ENCODE peak calls at places on chromosomes 5 and 9, in eight cellular contexts. One of them, this sample, is unnamed.

GRCh38 chr9:37476930-37477329 is 8.8 kb upstream of the POLR1E start:
- DNase-seq in ovary: no peak
- DNase-seq in adrenal gland: no peak
- DNase-seq in heart right ventricle: no peak
- DNase-seq in epithelial cell of esophagus: no peak
- DNase-seq in GM20000: no peak
- DNase-seq in keratinocyte: no peak
- DNase-seq in GM12865: no peak
- DNase-seq in this sample: no peak

GRCh38 chr5:119340597-119341218 is 15.1 kb upstream of the TNFAIP8 start:
- DNase-seq in ovary: no peak
- DNase-seq in adrenal gland: no peak
- DNase-seq in heart right ventricle: no peak
- DNase-seq in epithelial cell of esophagus: no peak
- DNase-seq in GM20000: peak
- DNase-seq in keratinocyte: no peak
- DNase-seq in GM12865: peak
- DNase-seq in this sample: no peak

GRCh38 chr9:73210886-73211285 is 59.2 kb downstream of the ANXA1 start:
- DNase-seq in ovary: no peak
- DNase-seq in adrenal gland: no peak
- DNase-seq in heart right ventricle: no peak
- DNase-seq in epithelial cell of esophagus: no peak
- DNase-seq in GM20000: no peak
- DNase-seq in keratinocyte: no peak
- DNase-seq in GM12865: no peak
- DNase-seq in this sample: no peak

GRCh38 chr5:71663570-71663969 is 55.5 kb upstream of the CARTPT start:
- DNase-seq in ovary: no peak
- DNase-seq in adrenal gland: no peak
- DNase-seq in heart right ventricle: no peak
- DNase-seq in epithelial cell of esophagus: no peak
- DNase-seq in GM20000: no peak
- DNase-seq in keratinocyte: no peak
- DNase-seq in GM12865: no peak
- DNase-seq in this sample: no peak

GRCh38 chr5:170896779-170897178 is 35.0 kb downstream of the RANBP17 start:
- DNase-seq in ovary: no peak
- DNase-seq in adrenal gland: no peak
- DNase-seq in heart right ventricle: peak
- DNase-seq in epithelial cell of esophagus: peak
- DNase-seq in GM20000: peak
- DNase-seq in keratinocyte: no peak
- DNase-seq in GM12865: no peak
- DNase-seq in this sample: no peak

GRCh38 chr5:135724475-135725065 is 109.9 kb upstream of the SLC25A48 start:
- DNase-seq in ovary: no peak
- DNase-seq in adrenal gland: no peak
- DNase-seq in heart right ventricle: no peak
- DNase-seq in epithelial cell of esophagus: no peak
- DNase-seq in GM20000: no peak
- DNase-seq in keratinocyte: no peak
- DNase-seq in GM12865: no peak
- DNase-seq in this sample: no peak

GRCh38 chr9:126661521-126662251 is 48.0 kb downstream of the LMX1B start:
- DNase-seq in ovary: no peak
- DNase-seq in adrenal gland: no peak
- DNase-seq in heart right ventricle: no peak
- DNase-seq in epithelial cell of esophagus: peak
- DNase-seq in GM20000: no peak
- DNase-seq in keratinocyte: peak
- DNase-seq in GM12865: no peak
- DNase-seq in this sample: no peak

GRCh38 chr9:20380546-20380945 is 241.8 kb downstream of the MLLT3 start:
- DNase-seq in ovary: no peak
- DNase-seq in adrenal gland: no peak
- DNase-seq in heart right ventricle: no peak
- DNase-seq in epithelial cell of esophagus: no peak
- DNase-seq in GM20000: no peak
- DNase-seq in keratinocyte: no peak
- DNase-seq in GM12865: no peak
- DNase-seq in this sample: no peak

GRCh38 chr9:117414906-117415583 is at the start of gene ASTN2:
- DNase-seq in ovary: no peak
- DNase-seq in adrenal gland: peak
- DNase-seq in heart right ventricle: peak
- DNase-seq in epithelial cell of esophagus: no peak
- DNase-seq in GM20000: peak
- DNase-seq in keratinocyte: no peak
- DNase-seq in GM12865: no peak
- DNase-seq in this sample: no peak

GRCh38 chr5:10700516-10700915 is 60.5 kb downstream of the DAP start:
- DNase-seq in ovary: no peak
- DNase-seq in adrenal gland: no peak
- DNase-seq in heart right ventricle: no peak
- DNase-seq in epithelial cell of esophagus: no peak
- DNase-seq in GM20000: no peak
- DNase-seq in keratinocyte: no peak
- DNase-seq in GM12865: no peak
- DNase-seq in this sample: no peak

GRCh38 chr9:120291050-120291449 is 288.9 kb downstream of the CDK5RAP2 start:
- DNase-seq in ovary: no peak
- DNase-seq in adrenal gland: no peak
- DNase-seq in heart right ventricle: no peak
- DNase-seq in epithelial cell of esophagus: no peak
- DNase-seq in GM20000: no peak
- DNase-seq in keratinocyte: no peak
- DNase-seq in GM12865: no peak
- DNase-seq in this sample: no peak

GRCh38 chr5:53972314-53972713 is 338.1 kb downstream of the ARL15 start:
- DNase-seq in ovary: no peak
- DNase-seq in adrenal gland: no peak
- DNase-seq in heart right ventricle: no peak
- DNase-seq in epithelial cell of esophagus: no peak
- DNase-seq in GM20000: no peak
- DNase-seq in keratinocyte: no peak
- DNase-seq in GM12865: no peak
- DNase-seq in this sample: no peak

GRCh38 chr5:139982157-139982974 is 60.7 kb downstream of the NRG2 start:
- DNase-seq in ovary: peak
- DNase-seq in adrenal gland: peak
- DNase-seq in heart right ventricle: no peak
- DNase-seq in epithelial cell of esophagus: peak
- DNase-seq in GM20000: no peak
- DNase-seq in keratinocyte: peak
- DNase-seq in GM12865: no peak
- DNase-seq in this sample: no peak

GRCh38 chr5:171989946-171990712 is 16.3 kb downstream of the FBXW11 start:
- DNase-seq in ovary: no peak
- DNase-seq in adrenal gland: no peak
- DNase-seq in heart right ventricle: no peak
- DNase-seq in epithelial cell of esophagus: peak
- DNase-seq in GM20000: no peak
- DNase-seq in keratinocyte: no peak
- DNase-seq in GM12865: no peak
- DNase-seq in this sample: no peak

GRCh38 chr9:121312169-121312568 is 44.2 kb downstream of the GSN start:
- DNase-seq in ovary: no peak
- DNase-seq in adrenal gland: no peak
- DNase-seq in heart right ventricle: no peak
- DNase-seq in epithelial cell of esophagus: no peak
- DNase-seq in GM20000: no peak
- DNase-seq in keratinocyte: no peak
- DNase-seq in GM12865: no peak
- DNase-seq in this sample: no peak

GRCh38 chr5:157575096-157575872 is at the start of gene ADAM19:
- DNase-seq in ovary: peak
- DNase-seq in adrenal gland: peak
- DNase-seq in heart right ventricle: peak
- DNase-seq in epithelial cell of esophagus: peak
- DNase-seq in GM20000: peak
- DNase-seq in keratinocyte: no peak
- DNase-seq in GM12865: peak
- DNase-seq in this sample: peak

GRCh38 chr9:133517711-133518110 is 7.0 kb downstream of the MYMK start:
- DNase-seq in ovary: no peak
- DNase-seq in adrenal gland: no peak
- DNase-seq in heart right ventricle: no peak
- DNase-seq in epithelial cell of esophagus: no peak
- DNase-seq in GM20000: no peak
- DNase-seq in keratinocyte: no peak
- DNase-seq in GM12865: no peak
- DNase-seq in this sample: no peak

GRCh38 chr5:168324864-168325615 is 33.6 kb downstream of the WWC1 start:
- DNase-seq in ovary: no peak
- DNase-seq in adrenal gland: no peak
- DNase-seq in heart right ventricle: no peak
- DNase-seq in epithelial cell of esophagus: peak
- DNase-seq in GM20000: no peak
- DNase-seq in keratinocyte: peak
- DNase-seq in GM12865: no peak
- DNase-seq in this sample: no peak

GRCh38 chr5:61419141-61419540 is 87.1 kb downstream of the ZSWIM6 start:
- DNase-seq in ovary: no peak
- DNase-seq in adrenal gland: no peak
- DNase-seq in heart right ventricle: no peak
- DNase-seq in epithelial cell of esophagus: no peak
- DNase-seq in GM20000: no peak
- DNase-seq in keratinocyte: no peak
- DNase-seq in GM12865: no peak
- DNase-seq in this sample: no peak

GRCh38 chr9:130867556-130867955 is 29.1 kb downstream of the QRFP start:
- DNase-seq in ovary: peak
- DNase-seq in adrenal gland: no peak
- DNase-seq in heart right ventricle: no peak
- DNase-seq in epithelial cell of esophagus: no peak
- DNase-seq in GM20000: no peak
- DNase-seq in keratinocyte: no peak
- DNase-seq in GM12865: no peak
- DNase-seq in this sample: no peak

DNA sequence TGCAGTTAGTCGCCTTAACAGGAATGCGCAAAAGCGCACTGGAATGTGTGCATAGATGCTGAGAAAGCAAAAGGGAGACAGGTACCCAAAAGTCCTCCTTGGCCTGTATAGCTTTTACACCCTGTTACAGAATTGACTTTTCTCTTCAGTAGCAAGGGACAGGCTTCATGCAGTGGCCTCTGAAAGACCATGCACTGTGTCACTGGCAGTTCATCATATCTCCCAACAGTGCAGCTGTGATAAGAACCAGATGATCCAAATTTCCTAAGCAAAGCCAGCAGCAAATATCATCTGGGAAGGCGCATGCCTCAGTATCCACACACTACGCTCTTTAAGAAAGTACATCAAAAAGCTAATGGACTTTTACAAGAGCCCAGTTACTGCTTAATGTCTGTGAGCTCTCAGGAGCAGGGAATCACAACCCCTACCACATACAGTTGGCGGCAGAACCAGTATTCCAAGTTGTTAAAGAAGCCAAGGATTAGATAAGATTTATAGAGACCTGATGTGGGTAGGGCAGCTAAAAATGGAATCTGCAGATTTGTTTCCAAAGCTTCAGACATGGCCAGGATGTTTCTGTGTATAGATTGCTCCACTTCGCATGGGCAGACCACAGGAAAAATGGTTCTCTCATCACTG is 25.1 kb downstream of the ADAMTSL1 start:
- DNase-seq in ovary: no peak
- DNase-seq in adrenal gland: no peak
- DNase-seq in heart right ventricle: no peak
- DNase-seq in epithelial cell of esophagus: no peak
- DNase-seq in GM20000: no peak
- DNase-seq in keratinocyte: no peak
- DNase-seq in GM12865: no peak
- DNase-seq in this sample: no peak
- TF ChIP-seq CTCF in ovary: no peak
- TF ChIP-seq CTCF in adrenal gland: no peak
- TF ChIP-seq CTCF in heart right ventricle: no peak
- TF ChIP-seq CTCF in epithelial cell of esophagus: no peak
- TF ChIP-seq CTCF in GM20000: no peak
- TF ChIP-seq CTCF in keratinocyte: no peak
- TF ChIP-seq CTCF in GM12865: no peak
- TF ChIP-seq CTCF in this sample: no peak

GRCh38 chr5:116778611-116779010 is 204.0 kb upstream of the SEMA6A start:
- DNase-seq in ovary: no peak
- DNase-seq in adrenal gland: no peak
- DNase-seq in heart right ventricle: no peak
- DNase-seq in epithelial cell of esophagus: no peak
- DNase-seq in GM20000: no peak
- DNase-seq in keratinocyte: no peak
- DNase-seq in GM12865: no peak
- DNase-seq in this sample: no peak
- TF ChIP-seq CTCF in ovary: no peak
- TF ChIP-seq CTCF in adrenal gland: no peak
- TF ChIP-seq CTCF in heart right ventricle: no peak
- TF ChIP-seq CTCF in epithelial cell of esophagus: no peak
- TF ChIP-seq CTCF in GM20000: no peak
- TF ChIP-seq CTCF in keratinocyte: no peak
- TF ChIP-seq CTCF in GM12865: no peak
- TF ChIP-seq CTCF in this sample: no peak

GRCh38 chr5:125137535-125137934 is 391.1 kb upstream of the ZNF608 start:
- DNase-seq in ovary: no peak
- DNase-seq in adrenal gland: no peak
- DNase-seq in heart right ventricle: no peak
- DNase-seq in epithelial cell of esophagus: peak
- DNase-seq in GM20000: no peak
- DNase-seq in keratinocyte: no peak
- DNase-seq in GM12865: no peak
- DNase-seq in this sample: no peak
- TF ChIP-seq CTCF in ovary: no peak
- TF ChIP-seq CTCF in adrenal gland: no peak
- TF ChIP-seq CTCF in heart right ventricle: no peak
- TF ChIP-seq CTCF in epithelial cell of esophagus: no peak
- TF ChIP-seq CTCF in GM20000: no peak
- TF ChIP-seq CTCF in keratinocyte: no peak
- TF ChIP-seq CTCF in GM12865: no peak
- TF ChIP-seq CTCF in this sample: no peak

GRCh38 chr9:114390952-114391351 is 3.2 kb upstream of the AKNA start:
- DNase-seq in ovary: no peak
- DNase-seq in adrenal gland: no peak
- DNase-seq in heart right ventricle: no peak
- DNase-seq in epithelial cell of esophagus: no peak
- DNase-seq in GM20000: no peak
- DNase-seq in keratinocyte: no peak
- DNase-seq in GM12865: peak
- DNase-seq in this sample: no peak
- TF ChIP-seq CTCF in ovary: no peak
- TF ChIP-seq CTCF in adrenal gland: no peak
- TF ChIP-seq CTCF in heart right ventricle: no peak
- TF ChIP-seq CTCF in epithelial cell of esophagus: no peak
- TF ChIP-seq CTCF in GM20000: no peak
- TF ChIP-seq CTCF in keratinocyte: no peak
- TF ChIP-seq CTCF in GM12865: no peak
- TF ChIP-seq CTCF in this sample: no peak

GRCh38 chr5:93603191-93603590 is 20.2 kb downstream of the NR2F1 start:
- DNase-seq in ovary: no peak
- DNase-seq in adrenal gland: no peak
- DNase-seq in heart right ventricle: no peak
- DNase-seq in epithelial cell of esophagus: no peak
- DNase-seq in GM20000: no peak
- DNase-seq in keratinocyte: no peak
- DNase-seq in GM12865: no peak
- DNase-seq in this sample: no peak
- TF ChIP-seq CTCF in ovary: no peak
- TF ChIP-seq CTCF in adrenal gland: no peak
- TF ChIP-seq CTCF in heart right ventricle: no peak
- TF ChIP-seq CTCF in epithelial cell of esophagus: no peak
- TF ChIP-seq CTCF in GM20000: no peak
- TF ChIP-seq CTCF in keratinocyte: no peak
- TF ChIP-seq CTCF in GM12865: no peak
- TF ChIP-seq CTCF in this sample: no peak

GRCh38 chr5:74127377-74128338 is 501.7 kb downstream of the ARHGEF28 start:
- DNase-seq in ovary: no peak
- DNase-seq in adrenal gland: peak
- DNase-seq in heart right ventricle: no peak
- DNase-seq in epithelial cell of esophagus: peak
- DNase-seq in GM20000: no peak
- DNase-seq in keratinocyte: no peak
- DNase-seq in GM12865: no peak
- DNase-seq in this sample: no peak
- TF ChIP-seq CTCF in ovary: no peak
- TF ChIP-seq CTCF in adrenal gland: no peak
- TF ChIP-seq CTCF in heart right ventricle: no peak
- TF ChIP-seq CTCF in epithelial cell of esophagus: peak
- TF ChIP-seq CTCF in GM20000: no peak
- TF ChIP-seq CTCF in keratinocyte: peak
- TF ChIP-seq CTCF in GM12865: no peak
- TF ChIP-seq CTCF in this sample: peak

This sample was measured in chondrocyte.